ENCODE peak calls at places on chromosomes 4 and X, in ten cellular contexts. L is fibroblast of villous mesenchyme, E is lower lobe of right lung, G is cardiac fibroblast, D is pancreas, S is fibroblast of lung, W is left ventricle myocardium inferior, C is GM12865, A is colonic mucosa, Q is foreskin fibroblast. X is an unnamed sample.
A peak's percentile ranks its signal among the peaks of the same experiment; 100 is the strongest.

GRCh38 chrX:74450803-74451449 is 29.6 kb downstream of the SLC16A2 start:
- DNase-seq in Q (peak; percentile 90), S (peak; percentile 96), D (no peak), W (no peak), E (no peak), G (peak; percentile 92), C (no peak), A (no peak), L (peak; percentile 88), X (no peak)

GRCh38 chrX:38717871-38718270 is 83.4 kb upstream of the MID1IP1 start:
- DNase-seq in E (no peak), G (peak; percentile 40), S (peak; percentile 3), Q (peak; percentile 21), L (peak; percentile 14), A (no peak), W (no peak), D (no peak), C (peak; percentile 26), X (no peak)

GRCh38 chrX:23822397-23822796 is 39.4 kb downstream of the SAT1 start:
- DNase-seq in Q (peak; percentile 48), S (peak; percentile 45), E (no peak), D (no peak), C (no peak), G (peak; percentile 15), A (peak; percentile 64), W (no peak), L (peak; percentile 51), X (no peak)

GRCh38 chr4:184740965-184741364 is 7.1 kb upstream of the CENPU start:
- DNase-seq in C (no peak), E (no peak), L (no peak), W (no peak), Q (no peak), G (no peak), A (no peak), S (no peak), D (no peak), X (no peak)

GRCh38 chr4:35562831-35563230 is 681.5 kb downstream of the ARAP2 start:
- DNase-seq in C (no peak), D (no peak), A (no peak), S (no peak), W (no peak), E (no peak), Q (no peak), G (no peak), L (no peak), X (no peak)

GRCh38 chr4:102219143-102219542 is 126.1 kb downstream of the SLC39A8 start:
- DNase-seq in C (no peak), L (no peak), G (no peak), Q (no peak), W (no peak), D (no peak), S (no peak), E (no peak), A (no peak), X (no peak)

GRCh38 chr4:153014460-153014859 is 78.3 kb downstream of the FHDC1 start:
- DNase-seq in D (no peak), L (no peak), A (no peak), C (no peak), S (no peak), W (no peak), G (peak; percentile 10), E (no peak), Q (peak; percentile 32), X (no peak)

GRCh38 chr4:101556845-101557244 is 209.5 kb upstream of the PPP3CA start:
- DNase-seq in S (no peak), W (no peak), G (no peak), L (no peak), D (no peak), Q (no peak), E (no peak), A (no peak), C (peak; percentile 3), X (no peak)

GRCh38 chr4:7802093-7802726 is 137.5 kb downstream of the AFAP1 start:
- DNase-seq in S (peak; percentile 77), E (peak; percentile 80), L (peak; percentile 84), Q (peak; percentile 92), A (peak; percentile 89), C (peak; percentile 87), D (peak; percentile 49), G (peak; percentile 90), W (peak; percentile 75), X (peak; percentile 81)

GRCh38 chrX:98548550-98548949 is 1664.8 kb downstream of the RPA4 start:
- DNase-seq in A (no peak), E (no peak), L (no peak), Q (no peak), S (no peak), W (no peak), G (no peak), C (no peak), D (no peak), X (no peak)

GRCh38 chrX:53291596-53291995 is 10.2 kb upstream of the IQSEC2 start:
- DNase-seq in G (no peak), C (no peak), A (no peak), S (no peak), E (no peak), D (no peak), Q (no peak), W (no peak), L (no peak), X (no peak)

GRCh38 chr4:57588557-57588956 is 478.4 kb upstream of the IGFBP7 start:
- DNase-seq in S (no peak), E (no peak), D (no peak), L (no peak), A (no peak), C (no peak), G (no peak), W (no peak), Q (no peak), X (no peak)

GRCh38 chrX:103845165-103845653 is 13.2 kb upstream of the RAB9B start:
- DNase-seq in W (peak; percentile 31), D (peak; percentile 25), L (peak; percentile 84), E (no peak), C (peak; percentile 59), G (peak; percentile 86), Q (peak; percentile 79), A (peak; percentile 80), S (peak; percentile 85), X (no peak)
- H3K4me3 ChIP-seq in W (no peak overlapping the region), D (no peak overlapping the region), L (no peak overlapping the region), E (no peak overlapping the region), C (no peak overlapping the region), G (no peak overlapping the region), Q (no peak overlapping the region), A (no peak overlapping the region), S (no peak overlapping the region), X (no peak overlapping the region)

DNA sequence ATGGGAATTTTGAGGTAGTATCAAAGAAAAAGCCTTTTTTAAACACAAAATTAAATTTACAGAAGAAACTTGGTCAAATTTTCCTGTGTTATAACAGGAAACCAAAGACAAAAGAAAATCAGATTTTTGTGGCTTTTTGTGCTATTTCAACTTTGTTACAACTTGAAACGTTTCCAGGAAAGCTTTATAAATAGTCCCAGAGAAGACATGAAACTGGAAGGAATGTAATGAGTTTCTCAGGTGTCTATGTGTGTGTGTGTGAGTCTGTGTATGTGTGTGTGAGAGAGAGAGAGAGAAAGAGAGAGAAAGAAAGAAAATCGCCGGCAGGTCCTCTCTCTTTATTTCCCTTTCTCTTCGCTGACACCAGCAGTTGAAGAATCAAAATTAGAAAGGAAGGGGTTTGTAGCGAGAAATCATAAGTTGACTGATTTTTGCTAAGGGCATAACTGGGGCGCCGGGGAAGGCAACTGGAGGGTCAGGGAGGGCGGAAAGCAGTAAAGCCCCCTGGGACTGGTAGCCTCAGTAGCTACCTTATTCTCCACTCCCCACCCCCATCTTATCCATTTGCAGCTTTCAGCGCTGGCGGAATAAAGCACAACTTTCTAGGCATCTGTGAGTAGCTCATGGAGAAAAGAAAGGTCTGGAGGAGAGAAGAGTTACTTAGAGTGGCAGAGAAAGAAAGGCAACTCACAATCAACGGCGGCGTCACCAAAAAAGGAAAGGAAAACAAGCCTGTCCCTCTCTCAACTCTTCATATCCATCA is 1.4 kb downstream of the TMEM47 start:
- DNase-seq in W (no peak), A (no peak), E (no peak), C (no peak), Q (no peak), D (no peak), L (no peak), G (peak; percentile 35), S (peak; percentile 62), X (no peak)
- H3K4me3 ChIP-seq in W (peak overlapping the region; percentile 78), A (peak overlapping the region; percentile 37), E (peak overlapping the region; percentile 55), C (no peak overlapping the region), Q (peak overlapping the region; percentile 79), D (peak overlapping the region; percentile 33), L (peak overlapping the region; percentile 57), G (peak overlapping the region; percentile 70), S (peak overlapping the region; percentile 65), X (no peak overlapping the region)

GRCh38 chr4:144646523-144647094 is 653 bp downstream of the HHIP start:
- DNase-seq in L (no peak), E (no peak), G (peak; percentile 46), A (no peak), Q (peak; percentile 72), D (peak; percentile 11), W (no peak), C (no peak), S (peak; percentile 35), X (no peak)
- H3K4me3 ChIP-seq in L (peak overlapping the region; percentile 60), E (peak overlapping the region; percentile 55), G (peak overlapping the region; percentile 74), A (peak overlapping the region; percentile 27), Q (peak overlapping the region; percentile 69), D (peak overlapping the region; percentile 51), W (peak overlapping the region; percentile 65), C (peak overlapping the region; percentile 6), S (peak overlapping the region; percentile 63), X (no peak overlapping the region)

GRCh38 chrX:13305091-13305490 is 14.8 kb downstream of the ATXN3L start:
- DNase-seq in W (no peak), G (no peak), Q (no peak), A (no peak), S (no peak), E (no peak), D (no peak), L (no peak), C (no peak), X (no peak)
- H3K4me3 ChIP-seq in W (no peak overlapping the region), G (no peak overlapping the region), Q (no peak overlapping the region), A (no peak overlapping the region), S (no peak overlapping the region), E (no peak overlapping the region), D (no peak overlapping the region), L (no peak overlapping the region), C (no peak overlapping the region), X (no peak overlapping the region)

GRCh38 chr4:163701915-163702314 is 207.4 kb downstream of the TMA16 start:
- DNase-seq in D (no peak), C (peak; percentile 71), E (no peak), Q (peak; percentile 5), S (peak; percentile 81), L (peak; percentile 27), A (no peak), W (no peak), G (peak; percentile 43), X (no peak)

GRCh38 chr4:163707873-163708272 is 213.4 kb downstream of the TMA16 start:
- DNase-seq in E (no peak), Q (no peak), A (no peak), W (no peak), D (no peak), G (no peak), S (no peak), L (no peak), C (no peak), X (no peak)

GRCh38 chr4:163697121-163697520 is 202.6 kb downstream of the TMA16 start:
- DNase-seq in E (no peak), G (no peak), S (peak; percentile 87), A (no peak), L (peak; percentile 29), Q (no peak), W (no peak), C (no peak), D (no peak), X (no peak)

GRCh38 chr4:163702736-163703135 is 208.2 kb downstream of the TMA16 start:
- DNase-seq in D (no peak), Q (no peak), L (peak; percentile 15), W (no peak), S (no peak), C (no peak), E (no peak), A (no peak), G (no peak), X (no peak)
- H3K4me3 ChIP-seq in D (no peak overlapping the region), Q (no peak overlapping the region), L (no peak overlapping the region), W (no peak overlapping the region), S (no peak overlapping the region), C (no peak overlapping the region), E (no peak overlapping the region), A (no peak overlapping the region), G (no peak overlapping the region), X (no peak overlapping the region)